ENCODE peak calls at places on chromosomes 16 and 17, in eight cellular contexts. D is SK-N-SH, Q is uterus, F is WTC11, M is neural progenitor cell, S is B cell, H is GM20000, I is heart left ventricle. R is an unnamed sample.

GRCh38 chr17:9002236-9002609 is 19.1 kb upstream of the NTN1 start:
- DNase-seq in M (peak), S (peak), I (no peak), D (no peak), Q (no peak), F (peak), H (no peak), R (no peak)

GRCh38 chr17:17774009-17774881 is 62.5 kb downstream of the SREBF1 start:
- DNase-seq in S (no peak), M (no peak), Q (peak), H (no peak), D (no peak), I (no peak), F (no peak), R (no peak)

GRCh38 chr17:42922335-42922734 is 21.7 kb downstream of the G6PC1 start:
- DNase-seq in M (no peak), Q (no peak), H (no peak), I (no peak), D (no peak), S (no peak), F (no peak), R (no peak)

GRCh38 chr17:63919311-63919723 is 678 bp upstream of the GH1 start:
- DNase-seq in S (peak), M (peak), I (peak), H (peak), Q (peak), F (peak), D (peak), R (peak)

GRCh38 chr17:8487130-8487645 is 51.5 kb downstream of the NDEL1 start:
- DNase-seq in H (no peak), S (no peak), M (no peak), D (no peak), I (no peak), Q (no peak), F (no peak), R (no peak)

GRCh38 chr16:56363781-56364565 is 61.4 kb downstream of the AMFR start:
- DNase-seq in M (no peak), Q (no peak), I (no peak), F (no peak), D (no peak), H (no peak), S (no peak), R (peak)

GRCh38 chr16:3094289-3095027 is 4.6 kb downstream of the ZSCAN10 start:
- DNase-seq in S (peak), Q (no peak), I (no peak), M (peak), D (peak), H (peak), F (peak), R (peak)

GRCh38 chr16:4290236-4290830 is 17.5 kb upstream of the TFAP4 start:
- DNase-seq in S (no peak), I (no peak), D (peak), Q (no peak), H (no peak), M (no peak), F (no peak), R (peak)

GRCh38 chr16:7997966-7998365 is 592.3 kb downstream of the TMEM114 start:
- DNase-seq in H (no peak), F (no peak), M (no peak), S (no peak), I (no peak), Q (no peak), D (no peak), R (no peak)

GRCh38 chr16:55701442-55702319 is 45.9 kb downstream of the SLC6A2 start:
- DNase-seq in S (no peak), H (peak), I (peak), M (peak), Q (peak), F (peak), D (peak), R (peak)

GRCh38 chr16:69706975-69707340 is 19.4 kb downstream of the NQO1 start:
- DNase-seq in H (no peak), I (no peak), F (no peak), M (no peak), D (no peak), Q (no peak), S (no peak), R (no peak)

GRCh38 chr16:67186550-67186950 is 2.8 kb upstream of the MATCAP1 start:
- DNase-seq in I (no peak), H (no peak), Q (no peak), D (no peak), F (peak), M (no peak), S (no peak), R (no peak)

GRCh38 chr17:75513667-75514052 is 1.7 kb downstream of the CASKIN2 start:
- DNase-seq in D (no peak), I (no peak), M (no peak), Q (peak), S (no peak), F (no peak), H (no peak), R (no peak)

DNA sequence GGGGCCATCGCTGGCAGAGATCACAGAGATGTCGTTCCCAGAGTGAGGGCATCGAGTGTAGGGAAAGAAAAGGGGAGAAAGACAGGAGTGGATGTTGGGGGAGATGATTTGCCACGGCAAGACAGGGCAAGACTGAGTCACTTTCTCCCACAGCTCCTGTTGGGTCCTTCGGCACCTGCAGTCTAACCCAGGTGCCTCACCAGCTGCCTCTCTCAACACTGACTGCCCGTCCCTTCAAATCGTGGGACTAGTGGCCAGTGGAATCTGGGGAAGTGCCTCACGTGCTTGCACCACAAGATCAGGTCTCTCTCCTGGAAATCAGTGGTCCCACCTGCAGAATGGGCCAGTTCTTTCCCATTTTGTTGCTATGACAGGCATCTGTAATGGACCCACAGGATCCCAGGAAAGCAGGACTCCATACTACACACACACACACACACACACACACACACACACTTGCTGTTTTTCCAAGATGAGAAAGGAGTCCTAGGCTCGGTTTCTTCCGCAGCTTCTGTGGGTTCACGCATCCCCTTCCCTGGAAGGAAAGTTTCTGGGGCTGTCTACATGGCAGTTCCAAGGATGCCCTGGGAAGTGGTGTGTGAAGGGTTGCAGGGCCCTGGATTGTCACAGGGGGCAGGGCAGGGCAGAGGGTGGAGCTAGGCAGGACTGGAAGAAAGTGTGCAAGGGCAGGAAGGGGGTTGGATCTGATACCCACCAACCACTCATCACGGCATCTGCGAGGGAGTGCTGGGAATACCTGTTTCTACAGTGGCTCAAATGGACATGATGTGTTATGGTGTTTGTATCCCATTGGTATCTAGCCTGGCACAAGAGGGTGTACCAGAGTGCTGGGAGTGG is 10.2 kb upstream of the CBX8 start:
- DNase-seq in H (no peak), D (no peak), I (no peak), S (no peak), Q (no peak), M (peak), F (no peak), R (no peak)
- TF ChIP-seq CTCF in H (no peak), D (no peak), I (no peak), S (no peak), Q (no peak), M (peak), F (no peak), R (no peak)

GRCh38 chr16:63530974-63531373 is 1494.7 kb upstream of the CDH8 start:
- DNase-seq in I (peak), S (no peak), D (no peak), M (no peak), F (no peak), H (no peak), Q (no peak), R (no peak)

GRCh38 chr16:63527404-63527803 is 1491.2 kb upstream of the CDH8 start:
- DNase-seq in D (no peak), F (no peak), H (no peak), M (no peak), S (no peak), Q (no peak), I (no peak), R (no peak)

DNA sequence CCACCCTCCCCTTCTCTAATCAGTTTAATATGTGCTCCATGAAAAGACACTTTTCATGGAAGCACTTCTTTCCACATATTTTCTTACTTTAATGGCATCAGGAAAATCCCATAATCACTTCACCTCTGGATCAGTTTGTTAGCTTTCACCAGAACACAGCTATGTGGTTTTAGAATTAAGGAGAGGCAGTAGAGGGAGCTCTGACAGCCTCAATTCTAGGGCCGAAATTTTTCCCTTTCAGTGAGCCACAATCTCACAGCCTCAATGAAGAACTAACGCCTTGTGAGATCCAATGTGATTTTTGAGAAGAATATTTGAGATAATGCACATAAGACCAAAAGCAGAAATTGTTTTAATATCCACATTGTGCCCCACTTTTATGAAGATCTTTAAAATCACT is 1494.0 kb upstream of the CDH8 start:
- DNase-seq in S (no peak), M (peak), D (no peak), Q (no peak), I (no peak), F (no peak), H (no peak), R (no peak)
- TF ChIP-seq CTCF in S (no peak), M (peak), D (no peak), Q (no peak), I (peak), F (no peak), H (no peak), R (no peak)

GRCh38 chr16:719815-720506 is 985 bp upstream of the ANTKMT start:
- DNase-seq in S (no peak), Q (no peak), I (no peak), M (no peak), F (no peak), H (no peak), D (peak), R (no peak)

GRCh38 chr16:721765-722481 is 977 bp downstream of the ANTKMT start:
- DNase-seq in M (no peak), I (no peak), H (no peak), F (no peak), S (peak), D (peak), Q (no peak), R (no peak)

GRCh38 chr16:720990-721764 is at the start of gene ANTKMT:
- DNase-seq in H (peak), D (peak), S (peak), F (peak), Q (peak), I (peak), M (peak), R (peak)

GRCh38 chr16:718922-719321 is 2.0 kb upstream of the ANTKMT start:
- DNase-seq in F (no peak), I (no peak), Q (no peak), S (no peak), H (no peak), M (no peak), D (no peak), R (no peak)

DNA sequence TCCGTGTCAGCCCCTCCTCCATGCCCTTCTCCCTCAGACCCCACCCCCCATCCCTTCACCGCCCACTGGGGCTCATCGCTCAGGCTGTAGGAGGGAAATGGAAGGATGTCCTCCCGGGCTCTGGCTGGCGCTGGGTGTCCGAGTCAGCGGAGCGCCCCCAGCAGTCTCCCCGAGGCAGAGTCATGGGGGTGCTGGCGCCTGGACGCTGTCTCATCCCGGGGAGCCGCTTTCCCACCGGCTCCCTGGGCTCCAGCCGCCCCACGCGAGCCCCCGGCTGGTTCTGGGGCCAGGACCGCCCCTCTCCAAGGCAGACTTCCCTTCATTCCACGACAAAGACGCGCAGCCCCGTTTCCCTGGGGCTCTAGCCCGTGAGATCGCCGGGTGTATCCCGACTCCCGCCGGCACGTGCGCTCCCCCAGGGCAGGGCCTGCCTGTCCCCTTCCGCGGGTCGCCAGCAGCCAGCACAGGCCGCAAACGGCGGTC is 398 bp upstream of the ANTKMT start:
- DNase-seq in Q (peak), S (peak), F (peak), M (peak), D (peak), I (peak), H (peak), R (peak)
- TF ChIP-seq CTCF in Q (no peak), S (no peak), F (no peak), M (peak), D (peak), I (no peak), H (peak), R (peak)

DNA sequence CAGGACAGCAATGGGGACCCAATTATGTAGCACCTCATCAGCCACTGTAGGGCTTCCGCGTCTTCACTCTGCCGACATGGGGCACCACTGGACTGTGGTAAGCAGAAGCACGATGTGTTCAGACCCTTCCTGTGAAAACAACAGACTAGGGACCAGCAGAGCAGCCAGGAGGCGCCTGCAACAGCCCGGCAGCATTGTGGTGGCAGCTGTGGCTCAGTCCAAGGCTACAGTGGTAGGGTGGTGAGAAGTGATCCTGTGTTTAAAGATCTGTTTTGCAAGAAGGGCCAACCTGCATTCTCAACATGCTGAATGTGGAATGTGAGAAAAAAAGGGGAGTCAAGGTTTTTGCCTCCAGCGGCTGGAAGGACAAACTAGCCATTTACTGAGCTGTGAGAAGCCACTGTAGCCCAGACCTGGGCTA is 80.8 kb downstream of the GAS7 start:
- DNase-seq in M (no peak), I (no peak), F (no peak), Q (no peak), S (no peak), H (peak), D (no peak), R (peak)
- TF ChIP-seq CTCF in M (no peak), I (no peak), F (no peak), Q (no peak), S (no peak), H (peak), D (no peak), R (peak)

GRCh38 chr17:41057547-41057946 is 2.4 kb downstream of the KRTAP2-3 start:
- DNase-seq in F (no peak), M (no peak), Q (no peak), D (no peak), I (no peak), H (no peak), S (no peak), R (no peak)

GRCh38 chr17:41060052-41060604 is at the start of gene KRTAP2-3:
- DNase-seq in F (no peak), S (no peak), H (no peak), Q (no peak), I (no peak), M (no peak), D (no peak), R (no peak)

GRCh38 chr17:41063449-41063848 is 2.2 kb downstream of the KRTAP2-4 start:
- DNase-seq in M (no peak), I (no peak), H (no peak), S (no peak), D (no peak), Q (no peak), F (no peak), R (no peak)

GRCh38 chr17:41061969-41062368 is 2.1 kb upstream of the KRTAP2-3 start:
- DNase-seq in Q (no peak), F (no peak), H (no peak), D (no peak), I (no peak), S (no peak), M (no peak), R (no peak)

GRCh38 chr17:41058741-41059140 is 1.2 kb downstream of the KRTAP2-3 start:
- DNase-seq in S (no peak), M (no peak), I (no peak), D (no peak), Q (no peak), F (no peak), H (no peak), R (no peak)
- TF ChIP-seq CTCF in S (no peak), M (no peak), I (no peak), D (no peak), Q (no peak), F (no peak), H (no peak), R (no peak)

GRCh38 chr17:5283531-5284315 is 1.6 kb downstream of the RABEP1 start:
- DNase-seq in I (no peak), D (no peak), M (peak), S (no peak), F (no peak), H (no peak), Q (no peak), R (no peak)

GRCh38 chr17:5282639-5283217 is 644 bp downstream of the RABEP1 start:
- DNase-seq in Q (peak), I (peak), S (no peak), F (peak), D (no peak), M (no peak), H (no peak), R (no peak)

GRCh38 chr17:5286846-5287245 is 4.8 kb downstream of the RABEP1 start:
- DNase-seq in M (no peak), I (no peak), Q (no peak), D (no peak), F (peak), H (no peak), S (no peak), R (no peak)

DNA sequence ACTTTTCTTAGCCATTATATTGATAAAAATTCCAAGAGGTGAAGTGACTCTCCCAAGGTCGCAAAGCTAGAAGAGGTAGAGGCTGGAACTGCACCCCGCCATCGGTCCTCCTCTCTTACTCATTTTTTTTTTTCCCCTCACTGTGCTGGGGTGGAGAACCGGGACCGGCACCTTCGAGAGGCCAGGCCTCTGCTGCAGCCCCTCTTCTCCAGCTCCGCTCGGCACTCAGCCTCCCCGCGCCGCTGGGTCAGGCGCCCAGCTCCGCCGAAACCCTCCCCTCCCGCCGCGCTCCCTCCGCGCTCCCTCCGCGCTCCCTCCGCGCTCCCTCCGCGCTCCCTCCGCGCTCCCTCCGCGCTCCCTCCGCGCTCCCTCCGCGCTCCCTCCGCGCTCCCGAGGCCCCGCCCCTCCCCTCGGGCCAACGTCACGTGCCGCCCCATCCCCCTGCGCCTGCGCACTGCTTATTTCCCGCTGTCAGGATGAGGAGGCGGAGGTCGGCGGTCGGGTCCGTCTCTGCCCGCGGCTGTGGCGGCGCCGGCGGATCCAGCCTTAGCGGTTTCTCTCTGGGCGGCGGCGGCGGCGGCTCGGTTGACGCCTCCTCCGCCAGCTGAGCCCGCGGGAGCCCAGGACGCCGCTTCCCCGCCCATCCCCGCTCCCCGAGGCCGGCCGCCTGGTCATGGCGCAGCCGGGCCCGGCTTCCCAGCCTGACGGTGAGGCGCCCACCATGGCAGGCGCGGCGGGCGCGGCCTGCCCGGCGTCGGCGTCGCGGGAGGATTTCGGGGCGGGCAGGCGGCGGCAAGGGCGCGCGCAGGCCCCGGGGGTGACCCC is at the start of gene RABEP1:
- DNase-seq in I (peak), S (peak), Q (peak), H (peak), M (peak), D (peak), F (peak), R (peak)
- TF ChIP-seq CTCF in I (no peak), S (peak), Q (no peak), H (no peak), M (peak), D (peak), F (no peak), R (no peak)

R was measured in GM10248.